ENCODE peak calls at places on chromosome 1, in seven cellular contexts. One of them, this sample, is unnamed.

GRCh38 chr1:886311-886710 is 37.4 kb upstream of the SAMD11 start:
- DNase-seq in neuronal stem cell: no peak
- DNase-seq in NCI-H524: no peak
- DNase-seq in HEK293T: no peak
- DNase-seq in PC-9: no peak
- DNase-seq in NCI-H1436: no peak
- DNase-seq in NCI-H1417: no peak
- DNase-seq in this sample: no peak

GRCh38 chr1:29878501-29878900 is 642.2 kb downstream of the PTPRU start:
- DNase-seq in neuronal stem cell: no peak
- DNase-seq in NCI-H524: no peak
- DNase-seq in HEK293T: no peak
- DNase-seq in PC-9: no peak
- DNase-seq in NCI-H1436: peak; percentile 81
- DNase-seq in NCI-H1417: peak; percentile 94
- DNase-seq in this sample: no peak

GRCh38 chr1:169148472-169149252 is 42.2 kb downstream of the ATP1B1 start:
- DNase-seq in neuronal stem cell: no peak
- DNase-seq in NCI-H524: no peak
- DNase-seq in HEK293T: no peak
- DNase-seq in PC-9: no peak
- DNase-seq in NCI-H1436: no peak
- DNase-seq in NCI-H1417: no peak
- DNase-seq in this sample: no peak

GRCh38 chr1:228089520-228090380 is 7.2 kb downstream of the ARF1 start:
- DNase-seq in neuronal stem cell: no peak
- DNase-seq in NCI-H524: no peak
- DNase-seq in HEK293T: no peak
- DNase-seq in PC-9: no peak
- DNase-seq in NCI-H1436: no peak
- DNase-seq in NCI-H1417: no peak
- DNase-seq in this sample: no peak

GRCh38 chr1:2607681-2608041 is 21.1 kb downstream of the PRXL2B start:
- DNase-seq in neuronal stem cell: no peak
- DNase-seq in NCI-H524: no peak
- DNase-seq in HEK293T: no peak
- DNase-seq in PC-9: no peak
- DNase-seq in NCI-H1436: no peak
- DNase-seq in NCI-H1417: no peak
- DNase-seq in this sample: no peak

GRCh38 chr1:37814257-37814656 is 6.2 kb upstream of the YRDC start:
- DNase-seq in neuronal stem cell: no peak
- DNase-seq in NCI-H524: no peak
- DNase-seq in HEK293T: no peak
- DNase-seq in PC-9: no peak
- DNase-seq in NCI-H1436: no peak
- DNase-seq in NCI-H1417: no peak
- DNase-seq in this sample: no peak

GRCh38 chr1:222204475-222204874 is 343.4 kb downstream of the HHIPL2 start:
- DNase-seq in neuronal stem cell: no peak
- DNase-seq in NCI-H524: no peak
- DNase-seq in HEK293T: no peak
- DNase-seq in PC-9: no peak
- DNase-seq in NCI-H1436: no peak
- DNase-seq in NCI-H1417: no peak
- DNase-seq in this sample: no peak

GRCh38 chr1:206070627-206071304 is 17.8 kb downstream of the RHEX start:
- DNase-seq in neuronal stem cell: no peak
- DNase-seq in NCI-H524: no peak
- DNase-seq in HEK293T: no peak
- DNase-seq in PC-9: no peak
- DNase-seq in NCI-H1436: no peak
- DNase-seq in NCI-H1417: no peak
- DNase-seq in this sample: no peak

GRCh38 chr1:92940541-92940940 is 20.7 kb downstream of the DIPK1A start:
- DNase-seq in neuronal stem cell: no peak
- DNase-seq in NCI-H524: no peak
- DNase-seq in HEK293T: no peak
- DNase-seq in PC-9: no peak
- DNase-seq in NCI-H1436: no peak
- DNase-seq in NCI-H1417: no peak
- DNase-seq in this sample: no peak

GRCh38 chr1:56934400-56935080 is 31.3 kb downstream of the C8B start:
- DNase-seq in neuronal stem cell: no peak
- DNase-seq in NCI-H524: no peak
- DNase-seq in HEK293T: no peak
- DNase-seq in PC-9: no peak
- DNase-seq in NCI-H1436: peak; percentile 55
- DNase-seq in NCI-H1417: no peak
- DNase-seq in this sample: no peak

GRCh38 chr1:11858968-11859871 is 475 bp upstream of the NPPB start:
- DNase-seq in neuronal stem cell: peak; percentile 80
- DNase-seq in NCI-H524: no peak
- DNase-seq in HEK293T: peak; percentile 81
- DNase-seq in PC-9: peak; percentile 66
- DNase-seq in NCI-H1436: no peak
- DNase-seq in NCI-H1417: no peak
- DNase-seq in this sample: peak; percentile 88

GRCh38 chr1:17588048-17588781 is 48.7 kb downstream of the ARHGEF10L start:
- DNase-seq in neuronal stem cell: no peak
- DNase-seq in NCI-H524: no peak
- DNase-seq in HEK293T: no peak
- DNase-seq in PC-9: peak; percentile 80
- DNase-seq in NCI-H1436: no peak
- DNase-seq in NCI-H1417: peak; percentile 65
- DNase-seq in this sample: no peak

This sample was measured in endothelial cell.